ENCODE peak calls at places on chromosomes 11 and 22, in eight cellular contexts. F is fibroblast of lung, O is cardiac muscle cell, N is right cardiac atrium, X is endodermal cell, D is ovary, E is kidney, I is Karpas-422. T is an unnamed sample. For H3K9me3, the result is how much of the 10 kb centered on the place peaks cover.

GRCh38 chr11:86748296-86748695 is 52.0 kb upstream of the PRSS23 start:
- DNase-seq in F (peak), N (no peak), I (no peak), D (no peak), O (peak), X (no peak), E (no peak), T (no peak)

GRCh38 chr22:19041403-19042074 is 80.7 kb downstream of the DGCR2 start:
- DNase-seq in F (no peak), O (no peak), D (no peak), E (peak), N (no peak), I (no peak), X (peak), T (peak)

GRCh38 chr11:14308114-14308896 is 50.7 kb downstream of the RRAS2 start:
- DNase-seq in X (no peak), I (peak), E (no peak), F (peak), D (no peak), N (no peak), O (peak), T (no peak)

GRCh38 chr22:16936625-16937024 is 71.4 kb downstream of the GAB4 start:
- DNase-seq in N (no peak), X (no peak), O (no peak), I (no peak), F (no peak), E (no peak), D (no peak), T (no peak)

GRCh38 chr11:16153951-16154350 is 202.4 kb downstream of the SOX6 start:
- DNase-seq in O (no peak), E (no peak), I (no peak), D (no peak), X (no peak), F (no peak), N (no peak), T (no peak)

GRCh38 chr11:112211556-112211955 is 14.7 kb upstream of the PTS start:
- DNase-seq in I (no peak), O (no peak), N (no peak), F (no peak), X (no peak), E (no peak), D (no peak), T (no peak)

GRCh38 chr11:86818466-86819282 is 18.3 kb downstream of the PRSS23 start:
- DNase-seq in D (no peak), I (peak), N (no peak), E (no peak), O (peak), X (no peak), F (peak), T (no peak)

GRCh38 chr22:44475706-44476105 is 22.3 kb downstream of the RTL6 start:
- DNase-seq in D (no peak), X (no peak), E (no peak), O (no peak), F (no peak), N (no peak), I (no peak), T (no peak)

GRCh38 chr11:74581954-74582547 is 10.3 kb upstream of the POLD3 start:
- DNase-seq in F (no peak), I (no peak), N (no peak), D (no peak), X (no peak), O (no peak), E (no peak), T (no peak)

GRCh38 chr11:123408619-123409455 is 21.2 kb upstream of the GRAMD1B start:
- DNase-seq in D (no peak), O (no peak), I (peak), E (no peak), F (no peak), X (no peak), N (no peak), T (no peak)

GRCh38 chr11:132718711-132719641 is 813.3 kb downstream of the OPCML start:
- DNase-seq in O (peak), D (no peak), X (peak), N (peak), E (no peak), I (no peak), F (peak), T (no peak)

GRCh38 chr22:42560781-42561180 is 7.0 kb downstream of the SERHL2 start:
- DNase-seq in D (no peak), I (peak), O (peak), X (peak), E (no peak), F (no peak), N (no peak), T (no peak)

GRCh38 chr22:20645954-20646353 is 128.0 kb upstream of the SERPIND1 start:
- DNase-seq in O (no peak), D (no peak), E (no peak), I (no peak), N (no peak), X (peak), F (no peak), T (no peak)

GRCh38 chr11:123587559-123587958 is 66.9 kb downstream of the SCN3B start:
- DNase-seq in D (no peak), X (no peak), E (no peak), F (no peak), O (no peak), N (no peak), I (no peak), T (no peak)

GRCh38 chr11:123260511-123261211 is 65.6 kb upstream of the CLMP start:
- DNase-seq in E (no peak), N (no peak), D (no peak), X (no peak), I (no peak), F (no peak), O (peak), T (no peak)

GRCh38 chr11:47136327-47136726 is 40.4 kb downstream of the ARFGAP2 start:
- DNase-seq in N (no peak), E (no peak), X (peak), F (no peak), O (no peak), I (no peak), D (no peak), T (no peak)

GRCh38 chr22:48802576-48802975 is 1025.1 kb downstream of the BRD1 start:
- DNase-seq in N (no peak), I (no peak), X (no peak), O (no peak), D (no peak), F (no peak), E (no peak), T (no peak)

GRCh38 chr22:48805516-48805915 is 1022.2 kb downstream of the BRD1 start:
- DNase-seq in N (no peak), I (no peak), X (no peak), O (no peak), D (no peak), E (no peak), F (no peak), T (no peak)

GRCh38 chr22:48803171-48803992 is 1024.3 kb downstream of the BRD1 start:
- DNase-seq in X (peak), O (no peak), F (no peak), D (no peak), E (no peak), N (no peak), I (no peak), T (peak)

GRCh38 chr22:48804811-48805301 is 1022.8 kb downstream of the BRD1 start:
- DNase-seq in D (no peak), X (no peak), O (no peak), N (no peak), I (no peak), E (no peak), F (peak), T (peak)

DNA sequence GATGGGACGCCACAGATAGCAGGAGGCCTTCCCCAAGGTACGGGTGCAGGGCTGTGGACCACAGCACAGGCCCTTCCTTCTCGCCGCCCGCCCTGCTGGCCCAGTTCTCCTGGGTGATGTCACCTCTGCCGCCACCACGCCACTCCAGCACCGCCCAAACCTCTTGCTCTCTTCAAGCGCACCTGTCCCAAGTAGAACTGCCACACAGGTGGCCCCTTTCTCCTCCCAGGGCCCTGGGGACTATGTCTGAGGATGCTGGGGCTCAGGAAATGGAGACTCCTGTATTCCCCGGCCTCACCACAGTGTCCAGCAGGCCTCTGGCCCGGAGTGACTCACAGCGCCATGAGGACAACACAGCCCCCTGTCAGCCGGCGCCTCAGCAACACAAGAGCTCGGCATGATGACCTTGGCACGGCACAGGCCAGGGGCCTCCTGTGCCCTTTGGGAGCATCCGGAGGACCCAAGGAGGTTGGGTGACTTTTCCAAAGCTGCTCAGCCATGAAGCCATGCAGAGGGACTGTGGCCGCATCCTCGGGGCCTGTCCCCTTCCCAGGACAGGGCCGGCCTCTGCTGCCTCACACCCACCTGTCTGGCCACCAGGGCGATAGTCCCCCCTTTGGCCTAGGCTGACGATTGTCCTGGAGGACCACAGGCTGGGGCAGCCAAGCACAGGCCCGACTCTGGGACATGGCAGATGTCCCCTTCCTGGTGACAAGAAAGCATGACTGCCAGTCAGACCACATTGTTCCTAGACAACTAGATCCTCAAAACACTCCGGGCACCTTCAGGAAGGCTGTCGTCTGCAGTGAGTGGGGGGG is 1023.5 kb downstream of the BRD1 start:
- DNase-seq in F (no peak), I (no peak), N (no peak), E (no peak), X (peak), D (no peak), O (no peak), T (peak)
- H3K9me3 ChIP-seq in F (under half), I (under half), N (under half), E (under half), X (under half), D (under half), O (under half), T (under half)

DNA sequence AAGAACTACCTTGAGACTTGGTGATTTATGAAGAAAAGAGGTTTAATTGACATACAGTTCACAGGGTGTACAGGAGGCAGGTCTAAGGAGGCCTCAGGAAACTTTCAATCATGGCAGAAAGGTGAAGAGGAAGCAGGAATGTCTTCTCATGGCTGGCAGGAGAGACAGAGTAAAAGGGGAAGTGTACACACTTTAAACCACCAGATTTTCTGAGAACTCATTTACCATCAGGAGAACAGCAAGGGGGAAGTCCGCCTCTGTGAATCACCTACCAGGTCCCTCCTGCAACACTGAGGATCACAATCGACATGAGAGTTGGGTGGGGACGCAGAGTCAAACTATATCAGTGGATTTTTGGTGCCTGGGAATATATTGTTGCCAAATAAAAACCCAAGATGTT is 40.3 kb upstream of the OR5D13 start:
- DNase-seq in F (no peak), I (no peak), X (no peak), N (no peak), E (no peak), D (no peak), O (no peak), T (no peak)
- H3K9me3 ChIP-seq in F (under half), I (under half), X (half or more), N (under half), E (under half), D (under half), O (under half), T (under half)

GRCh38 chr22:48258841-48259240 is 1496.4 kb downstream of the TBC1D22A start:
- DNase-seq in F (no peak), O (no peak), I (no peak), E (no peak), N (no peak), D (no peak), X (no peak), T (no peak)

GRCh38 chr22:48258108-48258705 is 1495.8 kb downstream of the TBC1D22A start:
- DNase-seq in D (no peak), X (peak), I (peak), F (no peak), O (no peak), E (no peak), N (no peak), T (no peak)

GRCh38 chr22:48256776-48257689 is 1494.6 kb downstream of the TBC1D22A start:
- DNase-seq in D (no peak), F (no peak), O (no peak), N (no peak), I (no peak), X (peak), E (no peak), T (no peak)

GRCh38 chr22:48256041-48256739 is 1493.7 kb downstream of the TBC1D22A start:
- DNase-seq in O (no peak), E (no peak), X (peak), F (no peak), I (no peak), N (no peak), D (no peak), T (no peak)

GRCh38 chr22:48257690-48258065 is 1495.2 kb downstream of the TBC1D22A start:
- DNase-seq in E (no peak), D (no peak), I (no peak), X (peak), O (no peak), N (no peak), F (no peak), T (no peak)
- H3K9me3 ChIP-seq in E (under half), D (under half), I (under half), X (under half), O (under half), N (under half), F (under half), T (under half)

GRCh38 chr22:48748113-48748859 is 1079.4 kb downstream of the BRD1 start:
- DNase-seq in E (no peak), N (no peak), D (no peak), X (no peak), I (no peak), F (no peak), O (no peak), T (peak)

GRCh38 chr22:48750282-48750681 is 1077.4 kb downstream of the BRD1 start:
- DNase-seq in D (no peak), F (no peak), I (no peak), O (no peak), E (no peak), N (no peak), X (peak), T (no peak)

GRCh38 chr22:48749555-48750227 is 1078.0 kb downstream of the BRD1 start:
- DNase-seq in N (peak), X (peak), O (no peak), I (no peak), F (no peak), E (peak), D (no peak), T (no peak)

GRCh38 chr22:48750826-48751440 is 1076.7 kb downstream of the BRD1 start:
- DNase-seq in N (no peak), F (no peak), X (peak), I (no peak), E (no peak), O (no peak), D (no peak), T (no peak)

GRCh38 chr22:48748860-48749554 is 1078.7 kb downstream of the BRD1 start:
- DNase-seq in D (no peak), O (no peak), E (no peak), F (no peak), N (no peak), I (no peak), X (no peak), T (no peak)
- H3K9me3 ChIP-seq in D (under half), O (under half), E (under half), F (under half), N (under half), I (under half), X (under half), T (under half)

DNA sequence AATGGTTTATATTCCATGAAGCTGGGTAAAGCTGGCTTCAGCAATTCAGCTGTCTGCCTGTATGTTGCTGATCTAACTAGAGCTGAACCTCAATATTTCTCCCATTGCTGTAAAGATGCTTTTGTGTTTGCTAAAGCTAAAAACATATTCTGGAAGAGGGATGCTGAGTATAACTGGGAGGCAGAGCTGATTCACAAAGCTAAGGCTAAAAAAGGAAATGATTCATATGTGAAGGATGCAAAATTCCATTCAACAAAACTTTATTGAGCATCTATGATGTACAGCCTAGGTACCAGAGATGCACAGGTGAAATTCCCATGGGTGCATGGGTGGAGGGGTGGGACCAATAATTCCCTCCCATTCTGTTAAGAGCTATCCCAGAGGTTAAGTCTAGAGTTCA is 193.9 kb downstream of the KIF18A start:
- DNase-seq in E (no peak), F (peak), N (no peak), I (no peak), X (no peak), D (no peak), O (no peak), T (no peak)
- H3K9me3 ChIP-seq in E (under half), F (under half), N (under half), I (under half), X (under half), D (under half), O (under half), T (under half)

DNA sequence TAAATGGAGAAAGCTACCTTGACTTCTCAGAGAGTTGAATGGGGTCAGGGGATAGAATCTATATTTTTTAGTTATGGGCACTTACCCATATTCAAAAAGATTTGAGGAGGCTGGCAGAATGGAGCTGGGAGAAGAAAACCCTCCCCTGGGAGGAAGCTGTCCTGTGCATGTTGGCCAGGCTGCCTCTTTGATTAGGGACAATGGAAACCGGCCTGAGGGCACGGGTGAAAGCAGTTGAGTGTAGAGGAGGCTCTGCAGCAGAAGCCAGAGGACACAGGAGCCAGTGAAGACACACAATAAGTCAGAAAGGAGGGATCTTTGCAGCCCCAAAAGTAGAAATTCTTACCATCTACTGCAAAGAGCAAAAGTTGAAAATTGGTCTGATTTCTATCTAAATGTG is 66.6 kb upstream of the B3GAT1 start:
- DNase-seq in E (no peak), O (no peak), I (no peak), F (no peak), D (no peak), X (peak), N (no peak), T (peak)
- H3K9me3 ChIP-seq in E (under half), O (under half), I (under half), F (under half), D (under half), X (under half), N (under half), T (under half)

T was measured in upper lobe of right lung.